ENCODE peak calls at places on chromosome 12, in seven cellular contexts. One of them, this sample, is unnamed.

GRCh38 chr12:55824726-55825125 is 4.7 kb downstream of the DNAJC14 start:
- DNase-seq in cardiac muscle cell: no peak
- DNase-seq in left lung: no peak
- DNase-seq in stomach: no peak
- DNase-seq in tibial nerve: no peak
- DNase-seq in right lobe of liver: no peak
- DNase-seq in adrenal gland: no peak
- DNase-seq in this sample: no peak

GRCh38 chr12:56086096-56086495 is 6.1 kb downstream of the ERBB3 start:
- DNase-seq in cardiac muscle cell: no peak
- DNase-seq in left lung: peak; percentile 59
- DNase-seq in stomach: peak; percentile 82
- DNase-seq in tibial nerve: no peak
- DNase-seq in right lobe of liver: no peak
- DNase-seq in adrenal gland: no peak
- DNase-seq in this sample: no peak

GRCh38 chr12:65826513-65827171 is 2.4 kb downstream of the HMGA2 start:
- DNase-seq in cardiac muscle cell: peak; percentile 59
- DNase-seq in left lung: no peak
- DNase-seq in stomach: no peak
- DNase-seq in tibial nerve: no peak
- DNase-seq in right lobe of liver: no peak
- DNase-seq in adrenal gland: no peak
- DNase-seq in this sample: no peak

GRCh38 chr12:95605087-95605486 is 53.8 kb upstream of the USP44 start:
- DNase-seq in cardiac muscle cell: no peak
- DNase-seq in left lung: no peak
- DNase-seq in stomach: no peak
- DNase-seq in tibial nerve: no peak
- DNase-seq in right lobe of liver: no peak
- DNase-seq in adrenal gland: no peak
- DNase-seq in this sample: no peak

GRCh38 chr12:68781728-68782127 is 26.2 kb upstream of the MDM2 start:
- DNase-seq in cardiac muscle cell: no peak
- DNase-seq in left lung: no peak
- DNase-seq in stomach: no peak
- DNase-seq in tibial nerve: no peak
- DNase-seq in right lobe of liver: no peak
- DNase-seq in adrenal gland: no peak
- DNase-seq in this sample: no peak

GRCh38 chr12:129193263-129193871 is 340.1 kb downstream of the GLT1D1 start:
- DNase-seq in cardiac muscle cell: no peak
- DNase-seq in left lung: no peak
- DNase-seq in stomach: peak; percentile 34
- DNase-seq in tibial nerve: no peak
- DNase-seq in right lobe of liver: no peak
- DNase-seq in adrenal gland: no peak
- DNase-seq in this sample: no peak

GRCh38 chr12:110349521-110350151 is 53.9 kb downstream of the ANAPC7 start:
- DNase-seq in cardiac muscle cell: peak; percentile 41
- DNase-seq in left lung: no peak
- DNase-seq in stomach: no peak
- DNase-seq in tibial nerve: no peak
- DNase-seq in right lobe of liver: no peak
- DNase-seq in adrenal gland: peak; percentile 47
- DNase-seq in this sample: no peak

GRCh38 chr12:15220961-15221885 is at the start of gene RERG:
- DNase-seq in cardiac muscle cell: peak; percentile 87
- DNase-seq in left lung: peak; percentile 79
- DNase-seq in stomach: peak; percentile 84
- DNase-seq in tibial nerve: peak; percentile 72
- DNase-seq in right lobe of liver: peak; percentile 83
- DNase-seq in adrenal gland: peak; percentile 83
- DNase-seq in this sample: peak; percentile 94

GRCh38 chr12:69019082-69019481 is 86.1 kb upstream of the CPM start:
- DNase-seq in cardiac muscle cell: no peak
- DNase-seq in left lung: no peak
- DNase-seq in stomach: no peak
- DNase-seq in tibial nerve: no peak
- DNase-seq in right lobe of liver: no peak
- DNase-seq in adrenal gland: no peak
- DNase-seq in this sample: no peak

GRCh38 chr12:19220205-19220604 is 90.7 kb downstream of the PLEKHA5 start:
- DNase-seq in cardiac muscle cell: peak; percentile 83
- DNase-seq in left lung: no peak
- DNase-seq in stomach: no peak
- DNase-seq in tibial nerve: no peak
- DNase-seq in right lobe of liver: no peak
- DNase-seq in adrenal gland: no peak
- DNase-seq in this sample: no peak

GRCh38 chr12:44720265-44720664 is 155.8 kb downstream of the NELL2 start:
- DNase-seq in cardiac muscle cell: no peak
- DNase-seq in left lung: no peak
- DNase-seq in stomach: no peak
- DNase-seq in tibial nerve: no peak
- DNase-seq in right lobe of liver: no peak
- DNase-seq in adrenal gland: no peak
- DNase-seq in this sample: no peak

GRCh38 chr12:6476496-6476895 is 6.0 kb upstream of the VAMP1 start:
- DNase-seq in cardiac muscle cell: peak; percentile 74
- DNase-seq in left lung: no peak
- DNase-seq in stomach: no peak
- DNase-seq in tibial nerve: no peak
- DNase-seq in right lobe of liver: no peak
- DNase-seq in adrenal gland: no peak
- DNase-seq in this sample: no peak

GRCh38 chr12:92138144-92138543 is 7.5 kb downstream of the BTG1 start:
- DNase-seq in cardiac muscle cell: no peak
- DNase-seq in left lung: no peak
- DNase-seq in stomach: no peak
- DNase-seq in tibial nerve: no peak
- DNase-seq in right lobe of liver: no peak
- DNase-seq in adrenal gland: no peak
- DNase-seq in this sample: no peak

GRCh38 chr12:78540621-78541336 is 323.8 kb upstream of the SYT1 start:
- DNase-seq in cardiac muscle cell: no peak
- DNase-seq in left lung: no peak
- DNase-seq in stomach: no peak
- DNase-seq in tibial nerve: no peak
- DNase-seq in right lobe of liver: no peak
- DNase-seq in adrenal gland: no peak
- DNase-seq in this sample: no peak

GRCh38 chr12:80837342-80837978 is 100.3 kb downstream of the LIN7A start:
- DNase-seq in cardiac muscle cell: peak; percentile 79
- DNase-seq in left lung: no peak
- DNase-seq in stomach: no peak
- DNase-seq in tibial nerve: peak; percentile 21
- DNase-seq in right lobe of liver: no peak
- DNase-seq in adrenal gland: peak; percentile 29
- DNase-seq in this sample: no peak

GRCh38 chr12:112798019-112798760 is 6.6 kb downstream of the RPH3A start:
- DNase-seq in cardiac muscle cell: no peak
- DNase-seq in left lung: no peak
- DNase-seq in stomach: no peak
- DNase-seq in tibial nerve: no peak
- DNase-seq in right lobe of liver: no peak
- DNase-seq in adrenal gland: no peak
- DNase-seq in this sample: no peak

GRCh38 chr12:43969882-43970281 is 134.0 kb downstream of the TMEM117 start:
- DNase-seq in cardiac muscle cell: peak; percentile 43
- DNase-seq in left lung: no peak
- DNase-seq in stomach: no peak
- DNase-seq in tibial nerve: no peak
- DNase-seq in right lobe of liver: no peak
- DNase-seq in adrenal gland: peak; percentile 36
- DNase-seq in this sample: no peak

GRCh38 chr12:4496145-4496838 is 42.4 kb upstream of the RAD51AP1 start:
- DNase-seq in cardiac muscle cell: no peak
- DNase-seq in left lung: no peak
- DNase-seq in stomach: no peak
- DNase-seq in tibial nerve: no peak
- DNase-seq in right lobe of liver: no peak
- DNase-seq in adrenal gland: no peak
- DNase-seq in this sample: no peak

GRCh38 chr12:45730842-45731336 is 1.4 kb downstream of the ARID2 start:
- DNase-seq in cardiac muscle cell: peak; percentile 40
- DNase-seq in left lung: no peak
- DNase-seq in stomach: no peak
- DNase-seq in tibial nerve: peak; percentile 23
- DNase-seq in right lobe of liver: no peak
- DNase-seq in adrenal gland: peak; percentile 35
- DNase-seq in this sample: no peak

GRCh38 chr12:42360747-42361403 is 34.9 kb downstream of the PPHLN1 start:
- DNase-seq in cardiac muscle cell: peak; percentile 13
- DNase-seq in left lung: no peak
- DNase-seq in stomach: no peak
- DNase-seq in tibial nerve: no peak
- DNase-seq in right lobe of liver: no peak
- DNase-seq in adrenal gland: no peak
- DNase-seq in this sample: no peak
- TF ChIP-seq CTCF in cardiac muscle cell: no peak
- TF ChIP-seq CTCF in left lung: no peak
- TF ChIP-seq CTCF in stomach: no peak
- TF ChIP-seq CTCF in tibial nerve: no peak
- TF ChIP-seq CTCF in right lobe of liver: no peak
- TF ChIP-seq CTCF in adrenal gland: no peak
- TF ChIP-seq CTCF in this sample: no peak

GRCh38 chr12:25982416-25982815 is 23.9 kb downstream of the RASSF8 start:
- DNase-seq in cardiac muscle cell: no peak
- DNase-seq in left lung: no peak
- DNase-seq in stomach: no peak
- DNase-seq in tibial nerve: no peak
- DNase-seq in right lobe of liver: no peak
- DNase-seq in adrenal gland: no peak
- DNase-seq in this sample: no peak
- H3K4me1 ChIP-seq in cardiac muscle cell: peaks cover 43% of the 10 kb centered on the region
- H3K4me1 ChIP-seq in left lung: peaks cover 6% of the 10 kb centered on the region
- H3K4me1 ChIP-seq in stomach: peaks cover 42% of the 10 kb centered on the region
- H3K4me1 ChIP-seq in tibial nerve: no peaks in the 10 kb centered on the region
- H3K4me1 ChIP-seq in right lobe of liver: no peaks in the 10 kb centered on the region
- H3K4me1 ChIP-seq in adrenal gland: peaks cover 46% of the 10 kb centered on the region
- H3K4me1 ChIP-seq in this sample: peaks cover 13% of the 10 kb centered on the region

GRCh38 chr12:46891306-46891705 is 65.5 kb upstream of the SLC38A4 start:
- DNase-seq in cardiac muscle cell: no peak
- DNase-seq in left lung: no peak
- DNase-seq in stomach: no peak
- DNase-seq in tibial nerve: no peak
- DNase-seq in right lobe of liver: no peak
- DNase-seq in adrenal gland: no peak
- DNase-seq in this sample: no peak
- H3K27ac ChIP-seq in cardiac muscle cell: no peak overlapping the region
- H3K27ac ChIP-seq in left lung: no peak overlapping the region
- H3K27ac ChIP-seq in stomach: no peak overlapping the region
- H3K27ac ChIP-seq in tibial nerve: no peak overlapping the region
- H3K27ac ChIP-seq in right lobe of liver: no peak overlapping the region
- H3K27ac ChIP-seq in adrenal gland: no peak overlapping the region
- H3K27ac ChIP-seq in this sample: no peak overlapping the region

GRCh38 chr12:54773593-54773992 is 80.7 kb upstream of the MUCL1 start:
- DNase-seq in cardiac muscle cell: no peak
- DNase-seq in left lung: no peak
- DNase-seq in stomach: no peak
- DNase-seq in tibial nerve: no peak
- DNase-seq in right lobe of liver: no peak
- DNase-seq in adrenal gland: no peak
- DNase-seq in this sample: no peak
- TF ChIP-seq CTCF in cardiac muscle cell: no peak
- TF ChIP-seq CTCF in left lung: no peak
- TF ChIP-seq CTCF in stomach: no peak
- TF ChIP-seq CTCF in tibial nerve: no peak
- TF ChIP-seq CTCF in right lobe of liver: peak; percentile 39
- TF ChIP-seq CTCF in adrenal gland: no peak
- TF ChIP-seq CTCF in this sample: no peak

GRCh38 chr12:106118-106561 is 39.6 kb downstream of the IQSEC3 start:
- DNase-seq in cardiac muscle cell: no peak
- DNase-seq in left lung: no peak
- DNase-seq in stomach: no peak
- DNase-seq in tibial nerve: no peak
- DNase-seq in right lobe of liver: no peak
- DNase-seq in adrenal gland: no peak
- DNase-seq in this sample: no peak

GRCh38 chr12:109446-109845 is 42.9 kb downstream of the IQSEC3 start:
- DNase-seq in cardiac muscle cell: no peak
- DNase-seq in left lung: no peak
- DNase-seq in stomach: no peak
- DNase-seq in tibial nerve: no peak
- DNase-seq in right lobe of liver: no peak
- DNase-seq in adrenal gland: no peak
- DNase-seq in this sample: no peak

GRCh38 chr12:109872-110271 is 43.3 kb downstream of the IQSEC3 start:
- DNase-seq in cardiac muscle cell: peak; percentile 10
- DNase-seq in left lung: no peak
- DNase-seq in stomach: no peak
- DNase-seq in tibial nerve: no peak
- DNase-seq in right lobe of liver: no peak
- DNase-seq in adrenal gland: no peak
- DNase-seq in this sample: no peak

GRCh38 chr12:105696-106095 is 39.1 kb downstream of the IQSEC3 start:
- DNase-seq in cardiac muscle cell: no peak
- DNase-seq in left lung: no peak
- DNase-seq in stomach: no peak
- DNase-seq in tibial nerve: no peak
- DNase-seq in right lobe of liver: no peak
- DNase-seq in adrenal gland: no peak
- DNase-seq in this sample: no peak

GRCh38 chr12:108594-108993 is 42.0 kb downstream of the IQSEC3 start:
- DNase-seq in cardiac muscle cell: no peak
- DNase-seq in left lung: no peak
- DNase-seq in stomach: peak; percentile 54
- DNase-seq in tibial nerve: no peak
- DNase-seq in right lobe of liver: peak; percentile 59
- DNase-seq in adrenal gland: peak; percentile 51
- DNase-seq in this sample: no peak
- H3K4me1 ChIP-seq in cardiac muscle cell: peaks cover 17% of the 10 kb centered on the region
- H3K4me1 ChIP-seq in left lung: no peaks in the 10 kb centered on the region
- H3K4me1 ChIP-seq in stomach: peaks cover 8% of the 10 kb centered on the region
- H3K4me1 ChIP-seq in tibial nerve: no peaks in the 10 kb centered on the region
- H3K4me1 ChIP-seq in right lobe of liver: no peaks in the 10 kb centered on the region
- H3K4me1 ChIP-seq in adrenal gland: no peaks in the 10 kb centered on the region
- H3K4me1 ChIP-seq in this sample: peaks cover 2% of the 10 kb centered on the region

DNA sequence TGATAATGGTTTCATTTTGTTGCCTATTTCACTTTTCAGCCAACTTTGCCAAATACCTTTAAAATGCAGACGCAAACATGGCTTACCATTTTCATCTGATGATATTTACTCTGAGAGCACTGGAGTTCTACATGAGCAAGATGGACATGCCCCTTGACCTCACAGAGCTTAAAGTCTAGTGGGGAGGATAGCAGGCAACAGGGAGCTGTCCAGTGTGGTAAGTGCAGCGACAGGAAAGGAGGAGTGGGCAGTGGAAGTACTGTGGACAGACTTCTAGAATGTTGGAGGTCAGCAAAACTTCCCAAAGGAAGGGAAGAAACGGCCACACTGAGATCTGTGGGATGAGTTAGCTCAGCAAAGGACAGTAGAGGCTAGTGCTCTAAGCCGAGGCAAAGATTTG is 25.3 kb downstream of the LRIG3 start:
- DNase-seq in cardiac muscle cell: no peak
- DNase-seq in left lung: no peak
- DNase-seq in stomach: no peak
- DNase-seq in tibial nerve: no peak
- DNase-seq in right lobe of liver: no peak
- DNase-seq in adrenal gland: no peak
- DNase-seq in this sample: no peak
- H3K27ac ChIP-seq in cardiac muscle cell: no peak overlapping the region
- H3K27ac ChIP-seq in left lung: no peak overlapping the region
- H3K27ac ChIP-seq in stomach: no peak overlapping the region
- H3K27ac ChIP-seq in tibial nerve: no peak overlapping the region
- H3K27ac ChIP-seq in right lobe of liver: no peak overlapping the region
- H3K27ac ChIP-seq in adrenal gland: no peak overlapping the region
- H3K27ac ChIP-seq in this sample: no peak overlapping the region

This sample was measured in kidney.